ENCODE peak calls at places on chromosomes 6 and 20, in seven cellular contexts. One of them, this sample, is unnamed.

GRCh38 chr6:90197854-90198496 is 98.7 kb downstream of the BACH2 start:
- DNase-seq in mesothelial cell of epicardium: no peak
- DNase-seq in adrenal gland: no peak
- DNase-seq in WTC11: no peak
- DNase-seq in HFFc6: peak; percentile 43
- DNase-seq in tibial nerve: no peak
- DNase-seq in glutamatergic neuron: no peak
- DNase-seq in this sample: no peak

GRCh38 chr6:139030539-139030938 is 2.0 kb downstream of the ABRACL start:
- DNase-seq in mesothelial cell of epicardium: no peak
- DNase-seq in adrenal gland: no peak
- DNase-seq in WTC11: no peak
- DNase-seq in HFFc6: no peak
- DNase-seq in tibial nerve: no peak
- DNase-seq in glutamatergic neuron: no peak
- DNase-seq in this sample: no peak

GRCh38 chr20:19265646-19266374 is 53.4 kb downstream of the SLC24A3 start:
- DNase-seq in mesothelial cell of epicardium: no peak
- DNase-seq in adrenal gland: no peak
- DNase-seq in WTC11: peak; percentile 69
- DNase-seq in HFFc6: no peak
- DNase-seq in tibial nerve: no peak
- DNase-seq in glutamatergic neuron: no peak
- DNase-seq in this sample: no peak

GRCh38 chr20:55790178-55790577 is 215.1 kb downstream of the CBLN4 start:
- DNase-seq in mesothelial cell of epicardium: no peak
- DNase-seq in adrenal gland: no peak
- DNase-seq in WTC11: no peak
- DNase-seq in HFFc6: no peak
- DNase-seq in tibial nerve: no peak
- DNase-seq in glutamatergic neuron: no peak
- DNase-seq in this sample: no peak

GRCh38 chr20:31833130-31833930 is 12.1 kb downstream of the FOXS1 start:
- DNase-seq in mesothelial cell of epicardium: no peak
- DNase-seq in adrenal gland: peak; percentile 49
- DNase-seq in WTC11: peak; percentile 98
- DNase-seq in HFFc6: no peak
- DNase-seq in tibial nerve: peak; percentile 83
- DNase-seq in glutamatergic neuron: peak; percentile 100
- DNase-seq in this sample: no peak

GRCh38 chr6:148238713-148239112 is 103.9 kb upstream of the SASH1 start:
- DNase-seq in mesothelial cell of epicardium: no peak
- DNase-seq in adrenal gland: no peak
- DNase-seq in WTC11: no peak
- DNase-seq in HFFc6: no peak
- DNase-seq in tibial nerve: no peak
- DNase-seq in glutamatergic neuron: no peak
- DNase-seq in this sample: no peak

GRCh38 chr6:89411019-89411268 is 1.1 kb downstream of the RRAGD start:
- DNase-seq in mesothelial cell of epicardium: no peak
- DNase-seq in adrenal gland: peak; percentile 27
- DNase-seq in WTC11: no peak
- DNase-seq in HFFc6: no peak
- DNase-seq in tibial nerve: no peak
- DNase-seq in glutamatergic neuron: no peak
- DNase-seq in this sample: no peak

GRCh38 chr6:44621846-44622245 is 234.3 kb downstream of the CDC5L start:
- DNase-seq in mesothelial cell of epicardium: no peak
- DNase-seq in adrenal gland: no peak
- DNase-seq in WTC11: no peak
- DNase-seq in HFFc6: no peak
- DNase-seq in tibial nerve: no peak
- DNase-seq in glutamatergic neuron: no peak
- DNase-seq in this sample: no peak

GRCh38 chr6:142943746-142944125 is 1.2 kb downstream of the HIVEP2 start:
- DNase-seq in mesothelial cell of epicardium: no peak
- DNase-seq in adrenal gland: peak; percentile 17
- DNase-seq in WTC11: no peak
- DNase-seq in HFFc6: no peak
- DNase-seq in tibial nerve: peak; percentile 20
- DNase-seq in glutamatergic neuron: no peak
- DNase-seq in this sample: no peak

GRCh38 chr20:45510242-45510862 is 5.1 kb downstream of the SPINT3 start:
- DNase-seq in mesothelial cell of epicardium: no peak
- DNase-seq in adrenal gland: no peak
- DNase-seq in WTC11: no peak
- DNase-seq in HFFc6: no peak
- DNase-seq in tibial nerve: no peak
- DNase-seq in glutamatergic neuron: no peak
- DNase-seq in this sample: no peak

GRCh38 chr6:143451531-143451930 is 926 bp downstream of the PEX3 start:
- DNase-seq in mesothelial cell of epicardium: no peak
- DNase-seq in adrenal gland: no peak
- DNase-seq in WTC11: no peak
- DNase-seq in HFFc6: peak; percentile 9
- DNase-seq in tibial nerve: no peak
- DNase-seq in glutamatergic neuron: no peak
- DNase-seq in this sample: no peak

GRCh38 chr6:169592558-169592957 is 109.3 kb downstream of the WDR27 start:
- DNase-seq in mesothelial cell of epicardium: no peak
- DNase-seq in adrenal gland: no peak
- DNase-seq in WTC11: no peak
- DNase-seq in HFFc6: peak; percentile 72
- DNase-seq in tibial nerve: no peak
- DNase-seq in glutamatergic neuron: no peak
- DNase-seq in this sample: no peak

GRCh38 chr6:42260972-42261371 is 43.3 kb upstream of the MRPS10 start:
- DNase-seq in mesothelial cell of epicardium: no peak
- DNase-seq in adrenal gland: no peak
- DNase-seq in WTC11: peak; percentile 79
- DNase-seq in HFFc6: no peak
- DNase-seq in tibial nerve: no peak
- DNase-seq in glutamatergic neuron: peak; percentile 60
- DNase-seq in this sample: no peak

GRCh38 chr6:33610779-33611421 is 10.2 kb upstream of the ITPR3 start:
- DNase-seq in mesothelial cell of epicardium: no peak
- DNase-seq in adrenal gland: no peak
- DNase-seq in WTC11: no peak
- DNase-seq in HFFc6: no peak
- DNase-seq in tibial nerve: no peak
- DNase-seq in glutamatergic neuron: no peak
- DNase-seq in this sample: no peak

GRCh38 chr20:4243071-4243470 is 227.7 kb upstream of the RNF24 start:
- DNase-seq in mesothelial cell of epicardium: no peak
- DNase-seq in adrenal gland: no peak
- DNase-seq in WTC11: peak; percentile 74
- DNase-seq in HFFc6: no peak
- DNase-seq in tibial nerve: no peak
- DNase-seq in glutamatergic neuron: peak; percentile 38
- DNase-seq in this sample: no peak

GRCh38 chr6:110053395-110054240 is 75.5 kb downstream of the GPR6 start:
- DNase-seq in mesothelial cell of epicardium: no peak
- DNase-seq in adrenal gland: peak; percentile 30
- DNase-seq in WTC11: no peak
- DNase-seq in HFFc6: peak; percentile 66
- DNase-seq in tibial nerve: peak; percentile 25
- DNase-seq in glutamatergic neuron: no peak
- DNase-seq in this sample: peak; percentile 34

GRCh38 chr6:112014483-112014882 is 39.4 kb upstream of the CCN6 start:
- DNase-seq in mesothelial cell of epicardium: no peak
- DNase-seq in adrenal gland: no peak
- DNase-seq in WTC11: no peak
- DNase-seq in HFFc6: peak; percentile 79
- DNase-seq in tibial nerve: no peak
- DNase-seq in glutamatergic neuron: no peak
- DNase-seq in this sample: peak; percentile 43

GRCh38 chr20:57469418-57470211 is 55.3 kb downstream of the CTCFL start:
- DNase-seq in mesothelial cell of epicardium: no peak
- DNase-seq in adrenal gland: no peak
- DNase-seq in WTC11: no peak
- DNase-seq in HFFc6: no peak
- DNase-seq in tibial nerve: no peak
- DNase-seq in glutamatergic neuron: no peak
- DNase-seq in this sample: no peak

GRCh38 chr6:93581371-93581770 is 162.0 kb upstream of the EPHA7 start:
- DNase-seq in mesothelial cell of epicardium: no peak
- DNase-seq in adrenal gland: no peak
- DNase-seq in WTC11: no peak
- DNase-seq in HFFc6: no peak
- DNase-seq in tibial nerve: no peak
- DNase-seq in glutamatergic neuron: no peak
- DNase-seq in this sample: no peak

GRCh38 chr6:150413768-150414167 is 45.0 kb downstream of the IYD start:
- DNase-seq in mesothelial cell of epicardium: no peak
- DNase-seq in adrenal gland: no peak
- DNase-seq in WTC11: no peak
- DNase-seq in HFFc6: no peak
- DNase-seq in tibial nerve: no peak
- DNase-seq in glutamatergic neuron: no peak
- DNase-seq in this sample: no peak

GRCh38 chr6:32200711-32201475 is 8.4 kb upstream of the GPSM3 start:
- DNase-seq in mesothelial cell of epicardium: no peak
- DNase-seq in adrenal gland: no peak
- DNase-seq in WTC11: no peak
- DNase-seq in HFFc6: no peak
- DNase-seq in tibial nerve: no peak
- DNase-seq in glutamatergic neuron: no peak
- DNase-seq in this sample: no peak

GRCh38 chr6:34967461-34967860 is 78.4 kb downstream of the ANKS1A start:
- DNase-seq in mesothelial cell of epicardium: no peak
- DNase-seq in adrenal gland: no peak
- DNase-seq in WTC11: no peak
- DNase-seq in HFFc6: no peak
- DNase-seq in tibial nerve: no peak
- DNase-seq in glutamatergic neuron: no peak
- DNase-seq in this sample: no peak

GRCh38 chr6:131427441-131428051 is 145.5 kb upstream of the ARG1 start:
- DNase-seq in mesothelial cell of epicardium: no peak
- DNase-seq in adrenal gland: peak; percentile 76
- DNase-seq in WTC11: no peak
- DNase-seq in HFFc6: no peak
- DNase-seq in tibial nerve: no peak
- DNase-seq in glutamatergic neuron: no peak
- DNase-seq in this sample: no peak

DNA sequence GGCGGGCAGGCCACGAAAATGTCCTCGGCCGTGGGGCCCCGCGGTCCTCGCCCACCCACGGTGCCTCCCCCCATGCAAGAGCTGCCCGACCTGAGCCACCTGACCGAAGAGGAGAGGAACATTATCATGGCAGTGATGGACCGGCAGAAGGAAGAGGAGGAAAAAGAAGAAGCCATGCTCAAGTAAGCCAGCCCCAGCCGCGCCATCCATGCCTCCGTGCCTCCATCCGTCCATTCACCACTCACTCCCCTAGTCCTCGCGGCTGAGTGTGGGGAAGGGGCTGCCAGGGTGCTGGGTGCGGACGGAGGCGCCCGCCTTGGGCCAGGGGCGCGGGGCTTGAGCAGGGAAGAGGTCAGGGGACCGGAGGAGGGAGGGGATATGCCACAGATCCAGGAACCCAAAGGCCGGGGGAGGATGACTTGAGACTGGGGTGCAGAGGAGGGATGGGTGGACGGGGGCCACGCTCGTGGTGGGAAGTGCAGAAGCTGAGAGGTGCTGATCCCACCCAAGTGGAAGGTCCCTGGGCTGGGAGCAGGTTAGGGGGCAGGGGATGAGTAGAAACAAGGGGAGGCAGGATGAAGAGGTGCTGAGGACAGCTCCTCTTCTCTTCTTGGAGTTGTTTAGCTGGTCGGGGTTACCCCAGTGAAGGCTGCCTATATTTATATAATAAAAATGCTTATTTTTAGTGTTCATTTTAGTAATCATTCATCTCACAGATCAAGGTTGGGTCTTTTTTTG is 825 bp downstream of the RIMS1 start:
- DNase-seq in mesothelial cell of epicardium: no peak
- DNase-seq in adrenal gland: no peak
- DNase-seq in WTC11: peak; percentile 26
- DNase-seq in HFFc6: no peak
- DNase-seq in tibial nerve: no peak
- DNase-seq in glutamatergic neuron: no peak
- DNase-seq in this sample: no peak
- TF ChIP-seq CTCF in mesothelial cell of epicardium: no peak
- TF ChIP-seq CTCF in adrenal gland: no peak
- TF ChIP-seq CTCF in WTC11: no peak
- TF ChIP-seq CTCF in HFFc6: no peak
- TF ChIP-seq CTCF in tibial nerve: no peak
- TF ChIP-seq CTCF in glutamatergic neuron: peak; percentile 3
- TF ChIP-seq CTCF in this sample: no peak

DNA sequence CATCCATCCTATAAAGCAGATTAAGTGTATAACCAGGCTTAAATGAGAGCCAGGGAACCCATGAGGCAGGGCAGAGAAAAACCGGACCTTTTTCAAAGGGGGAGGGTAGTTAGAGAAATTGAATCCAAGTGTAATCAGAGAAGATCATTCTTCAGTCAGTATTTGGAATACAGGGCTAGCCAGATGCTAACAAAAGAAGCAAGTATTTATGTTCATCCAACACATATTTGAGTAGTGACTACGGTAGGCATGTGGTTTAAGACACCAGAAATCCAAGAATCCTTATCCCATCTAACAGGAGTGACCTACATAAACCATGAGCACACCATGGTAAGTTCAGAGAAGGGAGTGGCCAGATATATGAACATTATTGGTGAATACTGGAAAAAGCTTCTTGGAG is 46.8 kb upstream of the FAM83C start:
- DNase-seq in mesothelial cell of epicardium: no peak
- DNase-seq in adrenal gland: no peak
- DNase-seq in WTC11: no peak
- DNase-seq in HFFc6: peak; percentile 92
- DNase-seq in tibial nerve: no peak
- DNase-seq in glutamatergic neuron: no peak
- DNase-seq in this sample: peak; percentile 82
- TF ChIP-seq CTCF in mesothelial cell of epicardium: no peak
- TF ChIP-seq CTCF in adrenal gland: no peak
- TF ChIP-seq CTCF in WTC11: no peak
- TF ChIP-seq CTCF in HFFc6: no peak
- TF ChIP-seq CTCF in tibial nerve: no peak
- TF ChIP-seq CTCF in glutamatergic neuron: no peak
- TF ChIP-seq CTCF in this sample: no peak

DNA sequence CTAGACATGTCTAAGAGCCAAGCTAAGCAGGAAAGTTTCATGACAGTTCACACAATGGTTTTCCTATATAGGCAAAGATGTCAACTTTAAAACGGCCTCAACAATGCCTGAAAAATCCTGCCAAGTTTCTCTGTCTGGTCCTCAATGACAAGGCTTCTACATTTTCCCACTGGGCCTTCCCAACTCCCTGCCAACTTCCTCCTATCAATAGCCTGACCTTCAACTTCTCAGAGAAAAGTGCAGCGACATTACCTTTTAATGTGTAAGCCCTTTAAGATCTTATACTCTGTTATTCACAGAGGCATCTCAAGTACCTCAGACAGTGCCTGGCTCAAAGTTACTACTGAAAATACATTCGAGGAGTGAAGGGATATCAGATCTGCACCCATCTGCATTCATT is 56.2 kb upstream of the BTBD3 start:
- DNase-seq in mesothelial cell of epicardium: no peak
- DNase-seq in adrenal gland: peak; percentile 32
- DNase-seq in WTC11: no peak
- DNase-seq in HFFc6: no peak
- DNase-seq in tibial nerve: no peak
- DNase-seq in glutamatergic neuron: no peak
- DNase-seq in this sample: no peak
- TF ChIP-seq CTCF in mesothelial cell of epicardium: no peak
- TF ChIP-seq CTCF in adrenal gland: no peak
- TF ChIP-seq CTCF in WTC11: no peak
- TF ChIP-seq CTCF in HFFc6: no peak
- TF ChIP-seq CTCF in tibial nerve: no peak
- TF ChIP-seq CTCF in glutamatergic neuron: no peak
- TF ChIP-seq CTCF in this sample: no peak

GRCh38 chr6:161429921-161430490 is 156.1 kb upstream of the AGPAT4 start:
- DNase-seq in mesothelial cell of epicardium: no peak
- DNase-seq in adrenal gland: no peak
- DNase-seq in WTC11: no peak
- DNase-seq in HFFc6: no peak
- DNase-seq in tibial nerve: no peak
- DNase-seq in glutamatergic neuron: no peak
- DNase-seq in this sample: no peak
- TF ChIP-seq CTCF in mesothelial cell of epicardium: no peak
- TF ChIP-seq CTCF in adrenal gland: no peak
- TF ChIP-seq CTCF in WTC11: no peak
- TF ChIP-seq CTCF in HFFc6: no peak
- TF ChIP-seq CTCF in tibial nerve: no peak
- TF ChIP-seq CTCF in glutamatergic neuron: no peak
- TF ChIP-seq CTCF in this sample: peak; percentile 7